ENCODE peak calls at places on chromosome 4, in eight cellular contexts. One of them, this sample, is unnamed.

GRCh38 chr4:4837316-4837715 is 22.1 kb upstream of the MSX1 start:
- DNase-seq in B cell: no peak
- DNase-seq in AG04450: no peak
- DNase-seq in A549: no peak
- DNase-seq in chondrocyte: no peak
- DNase-seq in WTC11: no peak
- DNase-seq in IMR-90: no peak
- DNase-seq in esophagus squamous epithelium: no peak
- DNase-seq in this sample: no peak

GRCh38 chr4:38287090-38287843 is 327.1 kb downstream of the PTTG2 start:
- DNase-seq in B cell: no peak
- DNase-seq in AG04450: no peak
- DNase-seq in A549: no peak
- DNase-seq in chondrocyte: no peak
- DNase-seq in WTC11: no peak
- DNase-seq in IMR-90: no peak
- DNase-seq in esophagus squamous epithelium: no peak
- DNase-seq in this sample: no peak

GRCh38 chr4:8855781-8856245 is 15.8 kb downstream of the HMX1 start:
- DNase-seq in B cell: no peak
- DNase-seq in AG04450: no peak
- DNase-seq in A549: no peak
- DNase-seq in chondrocyte: no peak
- DNase-seq in WTC11: peak
- DNase-seq in IMR-90: no peak
- DNase-seq in esophagus squamous epithelium: no peak
- DNase-seq in this sample: no peak

GRCh38 chr4:86946868-86947493 is 12.2 kb downstream of the AFF1 start:
- DNase-seq in B cell: no peak
- DNase-seq in AG04450: no peak
- DNase-seq in A549: no peak
- DNase-seq in chondrocyte: no peak
- DNase-seq in WTC11: no peak
- DNase-seq in IMR-90: no peak
- DNase-seq in esophagus squamous epithelium: no peak
- DNase-seq in this sample: no peak

GRCh38 chr4:142547974-142548373 is 298.1 kb downstream of the INPP4B start:
- DNase-seq in B cell: no peak
- DNase-seq in AG04450: no peak
- DNase-seq in A549: no peak
- DNase-seq in chondrocyte: no peak
- DNase-seq in WTC11: no peak
- DNase-seq in IMR-90: peak
- DNase-seq in esophagus squamous epithelium: no peak
- DNase-seq in this sample: peak

GRCh38 chr4:4412661-4413372 is 25.9 kb downstream of the NSG1 start:
- DNase-seq in B cell: no peak
- DNase-seq in AG04450: no peak
- DNase-seq in A549: no peak
- DNase-seq in chondrocyte: peak
- DNase-seq in WTC11: no peak
- DNase-seq in IMR-90: no peak
- DNase-seq in esophagus squamous epithelium: no peak
- DNase-seq in this sample: no peak

GRCh38 chr4:138870739-138871633 is 144.6 kb upstream of the NOCT start:
- DNase-seq in B cell: peak
- DNase-seq in AG04450: peak
- DNase-seq in A549: peak
- DNase-seq in chondrocyte: no peak
- DNase-seq in WTC11: peak
- DNase-seq in IMR-90: peak
- DNase-seq in esophagus squamous epithelium: no peak
- DNase-seq in this sample: peak

GRCh38 chr4:177596035-177596434 is 153.8 kb upstream of the AGA start:
- DNase-seq in B cell: no peak
- DNase-seq in AG04450: peak
- DNase-seq in A549: peak
- DNase-seq in chondrocyte: peak
- DNase-seq in WTC11: peak
- DNase-seq in IMR-90: peak
- DNase-seq in esophagus squamous epithelium: no peak
- DNase-seq in this sample: peak

GRCh38 chr4:169810325-169811323 is 52.9 kb upstream of the HPF1 start:
- DNase-seq in B cell: peak
- DNase-seq in AG04450: peak
- DNase-seq in A549: peak
- DNase-seq in chondrocyte: no peak
- DNase-seq in WTC11: no peak
- DNase-seq in IMR-90: peak
- DNase-seq in esophagus squamous epithelium: no peak
- DNase-seq in this sample: peak

GRCh38 chr4:82648356-82648755 is 86.6 kb upstream of the TMEM150C start:
- DNase-seq in B cell: no peak
- DNase-seq in AG04450: no peak
- DNase-seq in A549: no peak
- DNase-seq in chondrocyte: no peak
- DNase-seq in WTC11: no peak
- DNase-seq in IMR-90: peak
- DNase-seq in esophagus squamous epithelium: no peak
- DNase-seq in this sample: no peak

GRCh38 chr4:187666634-187667033 is 328.9 kb upstream of the ZFP42 start:
- DNase-seq in B cell: no peak
- DNase-seq in AG04450: no peak
- DNase-seq in A549: no peak
- DNase-seq in chondrocyte: no peak
- DNase-seq in WTC11: no peak
- DNase-seq in IMR-90: peak
- DNase-seq in esophagus squamous epithelium: no peak
- DNase-seq in this sample: no peak

GRCh38 chr4:67810011-67810410 is 55.8 kb upstream of the GNRHR start:
- DNase-seq in B cell: no peak
- DNase-seq in AG04450: no peak
- DNase-seq in A549: no peak
- DNase-seq in chondrocyte: no peak
- DNase-seq in WTC11: no peak
- DNase-seq in IMR-90: no peak
- DNase-seq in esophagus squamous epithelium: no peak
- DNase-seq in this sample: no peak

GRCh38 chr4:93888768-93889167 is 60.2 kb downstream of the ATOH1 start:
- DNase-seq in B cell: no peak
- DNase-seq in AG04450: no peak
- DNase-seq in A549: no peak
- DNase-seq in chondrocyte: no peak
- DNase-seq in WTC11: no peak
- DNase-seq in IMR-90: no peak
- DNase-seq in esophagus squamous epithelium: no peak
- DNase-seq in this sample: no peak

GRCh38 chr4:56752985-56753384 is 68.5 kb downstream of the SPINK2 start:
- DNase-seq in B cell: no peak
- DNase-seq in AG04450: no peak
- DNase-seq in A549: no peak
- DNase-seq in chondrocyte: no peak
- DNase-seq in WTC11: no peak
- DNase-seq in IMR-90: no peak
- DNase-seq in esophagus squamous epithelium: no peak
- DNase-seq in this sample: no peak

GRCh38 chr4:54234497-54235205 is 5.6 kb downstream of the PDGFRA start:
- DNase-seq in B cell: peak
- DNase-seq in AG04450: no peak
- DNase-seq in A549: no peak
- DNase-seq in chondrocyte: no peak
- DNase-seq in WTC11: no peak
- DNase-seq in IMR-90: no peak
- DNase-seq in esophagus squamous epithelium: no peak
- DNase-seq in this sample: no peak

GRCh38 chr4:142129473-142129872 is 493.1 kb downstream of the IL15 start:
- DNase-seq in B cell: no peak
- DNase-seq in AG04450: no peak
- DNase-seq in A549: no peak
- DNase-seq in chondrocyte: no peak
- DNase-seq in WTC11: no peak
- DNase-seq in IMR-90: no peak
- DNase-seq in esophagus squamous epithelium: no peak
- DNase-seq in this sample: no peak

GRCh38 chr4:43242611-43243010 is 350.1 kb downstream of the GRXCR1 start:
- DNase-seq in B cell: no peak
- DNase-seq in AG04450: no peak
- DNase-seq in A549: no peak
- DNase-seq in chondrocyte: no peak
- DNase-seq in WTC11: no peak
- DNase-seq in IMR-90: peak
- DNase-seq in esophagus squamous epithelium: no peak
- DNase-seq in this sample: no peak

GRCh38 chr4:3783691-3784306 is 17.6 kb downstream of the ADRA2C start:
- DNase-seq in B cell: no peak
- DNase-seq in AG04450: no peak
- DNase-seq in A549: peak
- DNase-seq in chondrocyte: no peak
- DNase-seq in WTC11: peak
- DNase-seq in IMR-90: no peak
- DNase-seq in esophagus squamous epithelium: no peak
- DNase-seq in this sample: no peak

GRCh38 chr4:99887837-99888236 is 6.4 kb downstream of the LAMTOR3 start:
- DNase-seq in B cell: no peak
- DNase-seq in AG04450: no peak
- DNase-seq in A549: no peak
- DNase-seq in chondrocyte: no peak
- DNase-seq in WTC11: no peak
- DNase-seq in IMR-90: peak
- DNase-seq in esophagus squamous epithelium: no peak
- DNase-seq in this sample: no peak

GRCh38 chr4:135718019-135718418 is 1516.4 kb upstream of the PABPC4L start:
- DNase-seq in B cell: no peak
- DNase-seq in AG04450: no peak
- DNase-seq in A549: no peak
- DNase-seq in chondrocyte: no peak
- DNase-seq in WTC11: no peak
- DNase-seq in IMR-90: peak
- DNase-seq in esophagus squamous epithelium: no peak
- DNase-seq in this sample: peak

GRCh38 chr4:32417113-32417704 is 1697.0 kb downstream of the PCDH7 start:
- DNase-seq in B cell: no peak
- DNase-seq in AG04450: no peak
- DNase-seq in A549: no peak
- DNase-seq in chondrocyte: no peak
- DNase-seq in WTC11: no peak
- DNase-seq in IMR-90: no peak
- DNase-seq in esophagus squamous epithelium: no peak
- DNase-seq in this sample: no peak
- TF ChIP-seq CTCF in B cell: no peak
- TF ChIP-seq CTCF in AG04450: peak
- TF ChIP-seq CTCF in A549: no peak
- TF ChIP-seq CTCF in chondrocyte: peak
- TF ChIP-seq CTCF in WTC11: no peak
- TF ChIP-seq CTCF in IMR-90: no peak
- TF ChIP-seq CTCF in esophagus squamous epithelium: no peak
- TF ChIP-seq CTCF in this sample: no peak

GRCh38 chr4:337143-337931 is at the start of gene ZNF141:
- DNase-seq in B cell: peak
- DNase-seq in AG04450: peak
- DNase-seq in A549: peak
- DNase-seq in chondrocyte: peak
- DNase-seq in WTC11: peak
- DNase-seq in IMR-90: peak
- DNase-seq in esophagus squamous epithelium: peak
- DNase-seq in this sample: peak

GRCh38 chr4:336893-337142 is 796 bp upstream of the ZNF141 start:
- DNase-seq in B cell: no peak
- DNase-seq in AG04450: no peak
- DNase-seq in A549: no peak
- DNase-seq in chondrocyte: no peak
- DNase-seq in WTC11: no peak
- DNase-seq in IMR-90: no peak
- DNase-seq in esophagus squamous epithelium: no peak
- DNase-seq in this sample: no peak

GRCh38 chr4:337932-338758 is 531 bp downstream of the ZNF141 start:
- DNase-seq in B cell: no peak
- DNase-seq in AG04450: no peak
- DNase-seq in A549: peak
- DNase-seq in chondrocyte: peak
- DNase-seq in WTC11: peak
- DNase-seq in IMR-90: peak
- DNase-seq in esophagus squamous epithelium: no peak
- DNase-seq in this sample: peak

GRCh38 chr4:338759-339097 is 1.1 kb downstream of the ZNF141 start:
- DNase-seq in B cell: no peak
- DNase-seq in AG04450: no peak
- DNase-seq in A549: no peak
- DNase-seq in chondrocyte: no peak
- DNase-seq in WTC11: peak
- DNase-seq in IMR-90: no peak
- DNase-seq in esophagus squamous epithelium: no peak
- DNase-seq in this sample: no peak

GRCh38 chr4:340011-340410 is 2.4 kb downstream of the ZNF141 start:
- DNase-seq in B cell: no peak
- DNase-seq in AG04450: no peak
- DNase-seq in A549: no peak
- DNase-seq in chondrocyte: no peak
- DNase-seq in WTC11: no peak
- DNase-seq in IMR-90: no peak
- DNase-seq in esophagus squamous epithelium: no peak
- DNase-seq in this sample: no peak
- TF ChIP-seq CTCF in B cell: peak
- TF ChIP-seq CTCF in AG04450: peak
- TF ChIP-seq CTCF in A549: no peak
- TF ChIP-seq CTCF in chondrocyte: peak
- TF ChIP-seq CTCF in WTC11: no peak
- TF ChIP-seq CTCF in IMR-90: no peak
- TF ChIP-seq CTCF in esophagus squamous epithelium: no peak
- TF ChIP-seq CTCF in this sample: peak

DNA sequence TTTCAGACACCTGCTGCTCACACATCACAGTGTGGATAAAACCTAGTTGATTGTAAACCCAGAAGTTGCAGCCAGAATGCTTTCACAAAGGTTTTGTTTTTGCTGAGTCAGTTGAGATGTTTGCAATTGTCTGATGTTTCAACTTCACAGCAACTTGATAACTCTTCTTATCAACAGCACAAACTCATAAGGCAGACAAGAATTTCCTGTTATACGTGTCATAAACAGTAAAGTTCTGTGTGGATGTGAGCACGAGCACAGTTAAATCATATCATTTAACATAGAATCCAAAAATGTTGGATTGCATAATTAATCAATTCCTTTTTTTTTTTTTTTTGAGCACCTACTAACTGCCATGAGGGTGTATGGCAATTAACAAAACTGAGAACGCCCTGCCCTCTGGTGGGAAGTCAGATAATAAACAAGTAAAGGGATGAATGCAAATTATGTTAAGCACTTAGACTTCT is 512.2 kb downstream of the PDHA2 start:
- DNase-seq in B cell: no peak
- DNase-seq in AG04450: no peak
- DNase-seq in A549: peak
- DNase-seq in chondrocyte: no peak
- DNase-seq in WTC11: peak
- DNase-seq in IMR-90: no peak
- DNase-seq in esophagus squamous epithelium: no peak
- DNase-seq in this sample: no peak
- TF ChIP-seq CTCF in B cell: no peak
- TF ChIP-seq CTCF in AG04450: no peak
- TF ChIP-seq CTCF in A549: no peak
- TF ChIP-seq CTCF in chondrocyte: peak
- TF ChIP-seq CTCF in WTC11: peak
- TF ChIP-seq CTCF in IMR-90: no peak
- TF ChIP-seq CTCF in esophagus squamous epithelium: no peak
- TF ChIP-seq CTCF in this sample: peak

GRCh38 chr4:80125252-80126177 is 52.5 kb upstream of the ANTXR2 start:
- DNase-seq in B cell: peak
- DNase-seq in AG04450: no peak
- DNase-seq in A549: peak
- DNase-seq in chondrocyte: no peak
- DNase-seq in WTC11: no peak
- DNase-seq in IMR-90: peak
- DNase-seq in esophagus squamous epithelium: no peak
- DNase-seq in this sample: peak
- TF ChIP-seq CTCF in B cell: peak
- TF ChIP-seq CTCF in AG04450: peak
- TF ChIP-seq CTCF in A549: no peak
- TF ChIP-seq CTCF in chondrocyte: peak
- TF ChIP-seq CTCF in WTC11: no peak
- TF ChIP-seq CTCF in IMR-90: peak
- TF ChIP-seq CTCF in esophagus squamous epithelium: peak
- TF ChIP-seq CTCF in this sample: peak

This sample was measured in HFFc6.